ENCODE peak calls at places on chromosomes 11 and 22, in four cellular contexts. R is GM23338, V is HCT116, T is neural progenitor cell. O is an unnamed sample.

GRCh38 chr11:63951779-63952536 is 13.2 kb downstream of the NAA40 start:
- DNase-seq in R (no peak), V (no peak), T (no peak), O (peak)

GRCh38 chr22:47375621-47376321 is 613.3 kb downstream of the TBC1D22A start:
- DNase-seq in R (no peak), V (no peak), T (no peak), O (no peak)

GRCh38 chr11:69568809-69569097 is 72.2 kb upstream of the CCND1 start:
- DNase-seq in R (no peak), V (no peak), T (no peak), O (no peak)

GRCh38 chr11:104146421-104146820 is 17.5 kb downstream of the PDGFD start:
- DNase-seq in R (no peak), V (no peak), T (no peak), O (no peak)

GRCh38 chr11:124801014-124801413 is 808 bp upstream of the MSANTD2 start:
- DNase-seq in R (no peak), V (no peak), T (no peak), O (peak)

GRCh38 chr11:130145975-130146776 is 13.4 kb upstream of the ST14 start:
- DNase-seq in R (peak), V (peak), T (no peak), O (peak)

GRCh38 chr22:38271927-38272372 is 860 bp downstream of the TMEM184B start:
- DNase-seq in R (peak), V (no peak), T (peak), O (peak)

GRCh38 chr11:134244593-134244992 is 8.6 kb downstream of the THYN1 start:
- DNase-seq in R (peak), V (no peak), T (peak), O (peak)

GRCh38 chr22:27113211-27114030 is 456.0 kb downstream of the MIAT start:
- DNase-seq in R (no peak), V (peak), T (no peak), O (peak)

GRCh38 chr22:17172172-17172833 is 13.2 kb upstream of the HDHD5 start:
- DNase-seq in R (peak), V (no peak), T (no peak), O (no peak)

GRCh38 chr11:77407613-77408012 is 66.3 kb downstream of the PAK1 start:
- DNase-seq in R (peak), V (peak), T (no peak), O (peak)

GRCh38 chr11:94305146-94305545 is 766 bp downstream of the IZUMO1R start:
- DNase-seq in R (no peak), V (no peak), T (no peak), O (peak)

GRCh38 chr22:43948836-43949235 is 6.4 kb upstream of the SAMM50 start:
- DNase-seq in R (no peak), V (no peak), T (no peak), O (peak)

GRCh38 chr11:78270993-78271392 is 82.3 kb downstream of the USP35 start:
- DNase-seq in R (no peak), V (no peak), T (no peak), O (no peak)

GRCh38 chr11:64009234-64009633 is 23.0 kb downstream of the OTUB1 start:
- DNase-seq in R (no peak), V (no peak), T (no peak), O (no peak)

GRCh38 chr11:37370817-37371216 is 772.8 kb upstream of the RAG2 start:
- DNase-seq in R (no peak), V (no peak), T (no peak), O (no peak)

GRCh38 chr11:29018631-29019030 is 910.4 kb downstream of the METTL15 start:
- DNase-seq in R (no peak), V (no peak), T (no peak), O (peak)

GRCh38 chr11:65776710-65777141 is 4.0 kb downstream of the AP5B1 start:
- DNase-seq in R (no peak), V (no peak), T (no peak), O (no peak)

GRCh38 chr11:61955416-61956135 is 5.4 kb downstream of the BEST1 start:
- DNase-seq in R (peak), V (no peak), T (peak), O (peak)

GRCh38 chr11:67656278-67656922 is 5.9 kb upstream of the ACY3 start:
- DNase-seq in R (no peak), V (no peak), T (no peak), O (no peak)

GRCh38 chr11:102664001-102664752 is 39.0 kb upstream of the MMP20 start:
- DNase-seq in R (peak), V (peak), T (peak), O (peak)

GRCh38 chr11:123576501-123576900 is 77.9 kb downstream of the SCN3B start:
- DNase-seq in R (no peak), V (no peak), T (no peak), O (no peak)
- H3K4me2 ChIP-seq in R (peak), V (peak), T (no peak), O (peak)

GRCh38 chr11:92769125-92769524 is 200.3 kb upstream of the MTNR1B start:
- DNase-seq in R (no peak), V (no peak), T (no peak), O (no peak)
- TF ChIP-seq EZH2phosphoT487 in R (no peak), V (no peak), T (no peak), O (no peak)

GRCh38 chr22:29661355-29661754 is 57.9 kb downstream of the NF2 start:
- DNase-seq in R (no peak), V (no peak), T (no peak), O (peak)
- H3K4me2 ChIP-seq in R (no peak), V (no peak), T (no peak), O (no peak)

GRCh38 chr11:96063053-96063452 is 139.1 kb upstream of the MTMR2 start:
- DNase-seq in R (no peak), V (no peak), T (no peak), O (no peak)
- TF ChIP-seq EZH2phosphoT487 in R (no peak), V (no peak), T (no peak), O (no peak)

DNA sequence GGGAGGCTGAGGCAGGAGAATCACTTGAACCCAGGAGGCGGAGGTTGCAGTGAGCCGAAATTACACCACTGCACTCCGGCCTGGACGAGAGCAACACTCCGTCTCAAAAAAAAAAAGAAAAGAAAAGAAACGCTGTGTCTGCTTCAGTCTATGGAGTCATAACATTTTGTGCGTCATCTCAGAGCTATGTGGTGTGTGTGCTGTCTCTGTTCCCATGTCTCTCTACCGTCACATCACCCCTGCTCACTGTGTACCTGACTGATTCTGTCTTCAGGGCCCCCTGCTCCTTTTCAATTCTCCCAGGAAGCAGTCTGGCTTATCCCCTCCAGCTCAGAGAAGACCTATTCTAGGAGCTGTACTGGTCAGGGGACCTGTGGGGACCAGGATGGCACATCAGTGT is 7.0 kb downstream of the BACE1-AS start:
- DNase-seq in R (no peak), V (no peak), T (no peak), O (no peak)
- H3K4me2 ChIP-seq in R (no peak), V (no peak), T (no peak), O (no peak)

GRCh38 chr11:113591122-113591521 is 115.0 kb downstream of the TMPRSS5 start:
- DNase-seq in R (no peak), V (no peak), T (peak), O (no peak)
- TF ChIP-seq EZH2phosphoT487 in R (no peak), V (no peak), T (no peak), O (no peak)

GRCh38 chr11:45659818-45660160 is 5.6 kb downstream of the CHST1 start:
- DNase-seq in R (no peak), V (no peak), T (no peak), O (no peak)
- H3K4me2 ChIP-seq in R (no peak), V (no peak), T (no peak), O (no peak)

GRCh38 chr22:49593509-49593908 is 234.2 kb downstream of the BRD1 start:
- DNase-seq in R (no peak), V (no peak), T (no peak), O (no peak)
- TF ChIP-seq EZH2phosphoT487 in R (no peak), V (no peak), T (no peak), O (no peak)

GRCh38 chr11:122230387-122230760 is 114.4 kb upstream of the BLID start:
- DNase-seq in R (no peak), V (no peak), T (no peak), O (peak)
- H3K4me2 ChIP-seq in R (no peak), V (no peak), T (no peak), O (peak)

GRCh38 chr11:118239509-118239908 is 12.7 kb downstream of the MPZL3 start:
- DNase-seq in R (no peak), V (no peak), T (no peak), O (no peak)

GRCh38 chr11:118238947-118239346 is 13.2 kb downstream of the MPZL3 start:
- DNase-seq in R (peak), V (no peak), T (no peak), O (no peak)

GRCh38 chr11:118243993-118244762 is 8.0 kb downstream of the MPZL3 start:
- DNase-seq in R (no peak), V (no peak), T (no peak), O (no peak)

GRCh38 chr11:118243161-118243560 is 9.0 kb downstream of the MPZL3 start:
- DNase-seq in R (peak), V (no peak), T (no peak), O (no peak)

GRCh38 chr11:118241191-118242098 is 10.7 kb downstream of the MPZL3 start:
- DNase-seq in R (no peak), V (peak), T (no peak), O (peak)
- TF ChIP-seq EZH2phosphoT487 in R (no peak), V (no peak), T (no peak), O (no peak)

O was measured in GM23248.